ENCODE peak calls at places on chromosomes 16 and 17, in seven cellular contexts. Q is stomach, M is heart left ventricle, E is IMR-90, I is adrenal gland, U is body of pancreas, Z is uterus. W is an unnamed sample. For H3K4me1, the result is how much of the 10 kb centered on the place peaks cover.

GRCh38 chr16:89241187-89242003 is 23.9 kb downstream of the ZNF778 start:
- DNase-seq in M (peak), Q (peak), I (peak), U (peak), E (peak), Z (peak), W (no peak)

GRCh38 chr16:19967561-19967960 is 82.9 kb upstream of the GPRC5B start:
- DNase-seq in M (no peak), U (no peak), Z (no peak), Q (no peak), E (no peak), I (no peak), W (no peak)

GRCh38 chr16:7835032-7835431 is 502.4 kb downstream of the RBFOX1 start:
- DNase-seq in E (no peak), I (no peak), U (no peak), M (no peak), Z (no peak), Q (no peak), W (no peak)

GRCh38 chr16:2019919-2020831 is 590 bp downstream of the NPW start:
- DNase-seq in M (no peak), Z (no peak), Q (no peak), E (no peak), U (no peak), I (no peak), W (no peak)

GRCh38 chr17:55609737-55610201 is 98.5 kb upstream of the SMIM36 start:
- DNase-seq in Q (peak), E (peak), U (peak), M (peak), I (peak), Z (no peak), W (no peak)

GRCh38 chr16:75038036-75038959 is 39.5 kb downstream of the ZNRF1 start:
- DNase-seq in Z (no peak), I (no peak), E (peak), U (no peak), M (no peak), Q (no peak), W (no peak)

GRCh38 chr17:9566067-9566466 is 9.6 kb downstream of the STX8 start:
- DNase-seq in U (no peak), M (no peak), E (no peak), I (no peak), Q (no peak), Z (no peak), W (no peak)

GRCh38 chr17:45868276-45868675 is 23.6 kb downstream of the SPPL2C start:
- DNase-seq in I (no peak), E (no peak), Q (no peak), Z (no peak), M (no peak), U (no peak), W (no peak)

GRCh38 chr17:17692353-17693252 is 11.3 kb downstream of the RAI1 start:
- DNase-seq in I (peak), E (no peak), U (no peak), M (no peak), Z (no peak), Q (no peak), W (no peak)

GRCh38 chr16:67656344-67657016 is 3.6 kb downstream of the ACD start:
- DNase-seq in Z (no peak), E (no peak), M (no peak), Q (no peak), U (no peak), I (no peak), W (no peak)

GRCh38 chr17:52410781-52411180 is 252.3 kb upstream of the CA10 start:
- DNase-seq in Q (no peak), Z (no peak), U (no peak), E (no peak), I (no peak), M (no peak), W (no peak)

GRCh38 chr17:61250335-61250890 is 149.2 kb upstream of the TBX2 start:
- DNase-seq in Q (no peak), E (peak), I (no peak), M (no peak), Z (no peak), U (no peak), W (no peak)

GRCh38 chr17:41647940-41648410 is 23.6 kb upstream of the KRT17 start:
- DNase-seq in Z (peak), E (peak), M (peak), Q (peak), U (peak), I (peak), W (peak)

DNA sequence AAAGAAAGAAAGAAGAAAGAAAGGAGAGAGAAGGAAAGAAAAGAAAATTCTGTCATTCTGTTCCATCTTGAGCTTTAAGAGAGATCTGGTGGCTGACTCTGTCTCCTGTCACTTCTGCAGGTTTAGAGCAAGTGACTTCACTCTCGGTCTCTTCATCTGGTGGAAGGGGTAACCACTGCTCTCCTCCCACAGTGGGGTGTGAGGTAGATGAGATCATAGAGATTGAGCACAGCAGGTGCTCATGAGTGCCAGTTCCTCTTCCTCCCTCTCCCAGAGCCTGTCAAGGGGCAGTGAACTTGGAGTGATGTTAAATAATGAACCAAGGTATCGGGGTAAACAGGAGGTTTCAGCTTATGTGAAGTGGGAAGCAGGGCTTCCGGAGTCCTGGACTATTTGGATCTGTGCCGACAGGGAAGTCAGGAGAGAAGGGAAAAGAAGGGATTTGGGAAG is 47.7 kb downstream of the BEAN1 start:
- DNase-seq in I (no peak), U (no peak), Q (no peak), Z (no peak), M (no peak), E (no peak), W (no peak)
- TF ChIP-seq CTCF in I (no peak), U (no peak), Q (no peak), Z (no peak), M (no peak), E (no peak), W (no peak)

GRCh38 chr17:77451894-77452852 is 311.4 kb downstream of the SEC14L1 start:
- DNase-seq in U (peak), Q (peak), M (peak), I (peak), E (peak), Z (peak), W (no peak)

GRCh38 chr17:77450742-77451270 is 310.0 kb downstream of the SEC14L1 start:
- DNase-seq in Q (no peak), U (no peak), E (no peak), I (no peak), Z (no peak), M (no peak), W (no peak)

GRCh38 chr17:77449373-77449907 is 308.7 kb downstream of the SEC14L1 start:
- DNase-seq in M (peak), I (no peak), E (no peak), Q (no peak), U (no peak), Z (no peak), W (no peak)

GRCh38 chr17:77449908-77450741 is 309.4 kb downstream of the SEC14L1 start:
- DNase-seq in I (peak), Q (peak), E (peak), M (peak), Z (peak), U (peak), W (no peak)

GRCh38 chr17:77451271-77451893 is 310.6 kb downstream of the SEC14L1 start:
- DNase-seq in M (peak), U (peak), E (peak), Q (peak), Z (peak), I (peak), W (no peak)
- TF ChIP-seq POLR2A in M (no peak), U (peak), E (no peak), Q (no peak), Z (no peak), I (no peak), W (no peak)

DNA sequence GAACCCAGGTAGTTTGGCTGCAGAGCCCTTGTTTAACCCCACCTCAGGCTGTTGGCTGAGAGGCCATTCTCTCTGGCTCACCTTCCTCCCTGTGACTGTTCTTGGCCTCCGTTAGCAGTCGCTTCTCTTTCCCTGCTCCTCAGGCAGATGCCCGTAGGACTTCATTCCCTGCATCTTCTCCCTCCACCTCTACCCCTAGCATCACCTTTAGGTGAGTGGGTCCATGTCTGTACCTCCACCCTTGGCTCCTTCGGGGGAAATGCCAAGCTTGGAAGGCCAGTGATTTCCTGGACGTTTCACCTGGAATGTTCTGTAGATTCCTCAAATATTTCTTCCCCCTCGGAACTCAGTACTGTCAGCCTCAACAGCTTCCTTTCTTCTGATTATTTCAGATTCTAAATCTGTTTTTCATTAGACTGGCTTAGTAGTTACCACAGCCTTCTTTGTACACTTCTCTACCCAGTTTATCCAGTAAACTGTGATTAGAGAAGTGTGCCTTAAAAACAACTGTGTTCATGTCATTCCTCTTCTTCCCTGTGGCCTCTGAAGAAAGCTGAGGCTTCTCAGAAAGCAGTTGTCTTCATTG is 227.9 kb downstream of the MSI2 start:
- DNase-seq in I (no peak), E (peak), Q (no peak), U (no peak), M (no peak), Z (no peak), W (no peak)
- H3K4me1 ChIP-seq in I (half or more), E (under half), Q (under half), U (under half), M (under half), Z (under half), W (half or more)

GRCh38 chr16:49997721-49998251 is 27.2 kb upstream of the CNEP1R1 start:
- DNase-seq in I (no peak), M (no peak), Z (no peak), Q (no peak), U (no peak), E (no peak), W (no peak)

GRCh38 chr16:50004239-50004638 is 20.8 kb upstream of the CNEP1R1 start:
- DNase-seq in U (no peak), Z (no peak), I (no peak), M (no peak), E (no peak), Q (no peak), W (no peak)

GRCh38 chr16:50001144-50001543 is 23.9 kb upstream of the CNEP1R1 start:
- DNase-seq in M (no peak), Z (no peak), Q (no peak), E (no peak), I (no peak), U (no peak), W (no peak)

GRCh38 chr16:49998991-49999390 is 26.0 kb upstream of the CNEP1R1 start:
- DNase-seq in M (no peak), E (no peak), Q (no peak), Z (no peak), I (no peak), U (no peak), W (no peak)

DNA sequence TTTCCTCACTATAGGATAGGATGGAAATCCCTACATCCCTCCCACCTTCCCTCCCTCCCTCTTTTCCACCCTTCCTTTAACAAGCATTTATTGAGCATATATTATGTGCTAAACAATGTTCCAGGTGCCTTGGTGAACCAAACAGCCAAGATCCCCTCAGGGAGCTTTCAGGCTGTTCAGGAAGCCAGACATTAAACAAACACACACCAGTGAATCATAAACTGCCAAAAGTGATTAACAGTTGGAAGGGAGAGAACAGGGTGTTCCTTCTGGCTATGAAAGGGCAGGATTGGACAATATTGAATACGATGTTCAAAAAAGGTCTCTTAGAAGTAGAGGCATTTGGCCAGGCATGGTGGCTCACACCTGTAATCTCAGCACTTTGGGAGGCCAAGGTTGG is 22.8 kb upstream of the CNEP1R1 start:
- DNase-seq in Q (no peak), Z (no peak), E (no peak), I (no peak), U (no peak), M (no peak), W (no peak)
- TF ChIP-seq CTCF in Q (no peak), Z (no peak), E (no peak), I (no peak), U (no peak), M (no peak), W (no peak)

DNA sequence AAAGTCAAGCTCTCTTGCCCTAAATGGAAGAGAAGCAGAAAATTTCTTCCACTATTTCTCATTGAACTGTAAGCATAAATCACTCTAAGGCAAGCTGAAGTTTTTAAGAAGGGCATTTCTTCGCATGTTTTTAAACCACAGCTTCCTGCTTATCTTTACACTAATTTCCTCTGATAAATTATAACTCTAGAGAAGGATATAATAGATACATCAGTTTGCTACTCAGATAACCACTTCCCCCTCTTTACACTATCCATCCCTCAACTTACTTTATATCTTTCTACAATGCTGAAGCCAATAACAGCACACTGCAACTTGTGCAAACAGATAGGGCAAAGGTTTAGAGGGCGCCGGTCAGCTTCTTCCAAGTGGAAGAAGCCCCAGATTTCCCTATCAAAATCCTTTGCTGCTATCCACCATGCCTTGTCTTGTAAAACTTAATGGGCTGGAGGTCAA is 49.8 kb upstream of the LRRC37A3 start:
- DNase-seq in I (no peak), U (no peak), M (no peak), Z (no peak), Q (no peak), E (no peak), W (no peak)
- TF ChIP-seq POLR2A in I (no peak), U (no peak), M (no peak), Z (no peak), Q (no peak), E (no peak), W (no peak)